ENCODE peak calls at places on chromosome 7, in five cellular contexts. One of them, this sample, is unnamed.

GRCh38 chr7:158474488-158474887 is 113.1 kb downstream of the PTPRN2 start:
- DNase-seq in transverse colon: no peak
- DNase-seq in GM23338: no peak
- DNase-seq in psoas muscle: no peak
- DNase-seq in Panc1: no peak
- DNase-seq in this sample: no peak

GRCh38 chr7:9958461-9958860 is 1015.2 kb upstream of the PHF14 start:
- DNase-seq in transverse colon: no peak
- DNase-seq in GM23338: no peak
- DNase-seq in psoas muscle: no peak
- DNase-seq in Panc1: no peak
- DNase-seq in this sample: no peak

GRCh38 chr7:131431289-131431688 is 103.6 kb downstream of the MKLN1 start:
- DNase-seq in transverse colon: peak; percentile 10
- DNase-seq in GM23338: no peak
- DNase-seq in psoas muscle: peak; percentile 29
- DNase-seq in Panc1: no peak
- DNase-seq in this sample: peak; percentile 38

GRCh38 chr7:133629696-133630095 is 376.8 kb downstream of the EXOC4 start:
- DNase-seq in transverse colon: no peak
- DNase-seq in GM23338: no peak
- DNase-seq in psoas muscle: no peak
- DNase-seq in Panc1: no peak
- DNase-seq in this sample: no peak

GRCh38 chr7:4706384-4707032 is 24.4 kb downstream of the FOXK1 start:
- DNase-seq in transverse colon: no peak
- DNase-seq in GM23338: peak; percentile 64
- DNase-seq in psoas muscle: no peak
- DNase-seq in Panc1: no peak
- DNase-seq in this sample: no peak

GRCh38 chr7:121449304-121449703 is 53.2 kb upstream of the FAM3C start:
- DNase-seq in transverse colon: no peak
- DNase-seq in GM23338: no peak
- DNase-seq in psoas muscle: no peak
- DNase-seq in Panc1: no peak
- DNase-seq in this sample: no peak

GRCh38 chr7:64876792-64877713 is 26.0 kb upstream of the ZNF273 start:
- DNase-seq in transverse colon: peak; percentile 44
- DNase-seq in GM23338: peak; percentile 91
- DNase-seq in psoas muscle: peak; percentile 68
- DNase-seq in Panc1: no peak
- DNase-seq in this sample: peak; percentile 55

GRCh38 chr7:158415316-158415715 is 172.3 kb downstream of the PTPRN2 start:
- DNase-seq in transverse colon: no peak
- DNase-seq in GM23338: no peak
- DNase-seq in psoas muscle: no peak
- DNase-seq in Panc1: no peak
- DNase-seq in this sample: no peak

GRCh38 chr7:29457141-29457561 is 106.5 kb upstream of the PRR15 start:
- DNase-seq in transverse colon: no peak
- DNase-seq in GM23338: no peak
- DNase-seq in psoas muscle: no peak
- DNase-seq in Panc1: no peak
- DNase-seq in this sample: no peak

GRCh38 chr7:137829337-137829992 is 17.3 kb downstream of the DGKI start:
- DNase-seq in transverse colon: no peak
- DNase-seq in GM23338: no peak
- DNase-seq in psoas muscle: no peak
- DNase-seq in Panc1: no peak
- DNase-seq in this sample: no peak

GRCh38 chr7:150332852-150333635 is 8.4 kb downstream of the RARRES2 start:
- DNase-seq in transverse colon: no peak
- DNase-seq in GM23338: no peak
- DNase-seq in psoas muscle: no peak
- DNase-seq in Panc1: no peak
- DNase-seq in this sample: no peak
- H3K27ac ChIP-seq in transverse colon: no peak overlapping the region
- H3K27ac ChIP-seq in GM23338: peak overlapping the region; percentile 39
- H3K27ac ChIP-seq in psoas muscle: no peak overlapping the region
- H3K27ac ChIP-seq in Panc1: no peak overlapping the region
- H3K27ac ChIP-seq in this sample: no peak overlapping the region

DNA sequence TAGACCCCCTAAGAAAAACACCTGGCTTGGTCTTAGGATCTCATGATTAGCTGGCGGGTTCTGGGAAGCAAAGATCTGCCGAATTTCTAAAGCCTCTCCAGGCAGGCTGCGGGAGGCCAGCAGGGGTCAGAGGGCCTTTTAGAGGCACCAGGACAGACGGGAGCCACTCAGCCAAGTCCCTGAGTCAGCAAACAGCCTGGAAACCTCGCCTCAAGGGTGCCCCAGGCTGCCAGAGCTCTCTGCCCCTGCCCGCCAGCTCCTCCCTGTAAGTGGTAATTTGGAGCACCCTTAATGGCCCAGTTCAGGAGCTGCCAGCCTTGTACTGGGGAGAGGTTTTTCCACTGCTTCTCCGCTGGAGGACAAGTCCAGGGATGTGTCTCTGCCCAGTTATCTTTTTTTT is 88.7 kb downstream of the HIP1 start:
- DNase-seq in transverse colon: no peak
- DNase-seq in GM23338: peak; percentile 72
- DNase-seq in psoas muscle: peak; percentile 19
- DNase-seq in Panc1: no peak
- DNase-seq in this sample: no peak
- H3K4me3 ChIP-seq in transverse colon: no peak overlapping the region
- H3K4me3 ChIP-seq in GM23338: no peak overlapping the region
- H3K4me3 ChIP-seq in psoas muscle: no peak overlapping the region
- H3K4me3 ChIP-seq in Panc1: no peak overlapping the region
- H3K4me3 ChIP-seq in this sample: no peak overlapping the region

DNA sequence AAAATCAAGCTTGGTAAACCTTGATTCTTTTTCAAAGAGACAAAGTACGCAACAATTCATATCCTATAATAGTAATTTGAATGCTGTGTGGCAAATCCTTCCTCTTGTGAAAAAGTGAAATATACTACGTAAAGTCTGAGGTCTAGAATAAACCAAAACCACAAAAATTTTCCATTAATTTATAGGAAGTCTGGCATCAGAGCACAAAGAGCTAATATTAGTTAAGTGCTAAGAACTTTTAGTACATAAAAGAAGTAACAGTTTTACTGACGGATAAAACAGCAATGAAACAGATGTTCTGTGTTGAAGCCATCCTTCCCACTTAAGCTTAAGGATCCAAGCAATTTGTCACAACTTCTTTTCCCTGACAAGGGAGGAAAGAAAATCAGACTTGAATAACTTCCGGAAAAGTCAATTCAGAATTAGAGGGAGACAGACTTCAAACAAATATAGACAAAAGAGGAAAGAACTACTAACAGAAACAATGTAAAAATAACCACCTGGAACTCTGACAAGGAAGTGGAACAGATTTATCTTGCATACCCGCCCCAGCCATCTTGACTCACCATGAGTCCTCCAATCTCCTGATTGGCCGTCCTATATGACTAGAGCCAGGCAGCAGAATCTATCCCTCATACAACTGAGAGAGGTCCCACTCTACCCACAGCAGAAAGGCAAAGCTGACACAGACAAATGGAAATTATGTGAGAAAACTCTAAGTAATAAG is 34.5 kb downstream of the RHEB start:
- DNase-seq in transverse colon: no peak
- DNase-seq in GM23338: no peak
- DNase-seq in psoas muscle: no peak
- DNase-seq in Panc1: no peak
- DNase-seq in this sample: no peak
- H3K27ac ChIP-seq in transverse colon: peak overlapping the region; percentile 35
- H3K27ac ChIP-seq in GM23338: no peak overlapping the region
- H3K27ac ChIP-seq in psoas muscle: peak overlapping the region; percentile 4
- H3K27ac ChIP-seq in Panc1: peak overlapping the region; percentile 34
- H3K27ac ChIP-seq in this sample: peak overlapping the region; percentile 26

GRCh38 chr7:972670-973309 is 2.6 kb downstream of the COX19 start:
- DNase-seq in transverse colon: no peak
- DNase-seq in GM23338: no peak
- DNase-seq in psoas muscle: no peak
- DNase-seq in Panc1: no peak
- DNase-seq in this sample: no peak

GRCh38 chr7:973312-973711 is 2.0 kb downstream of the COX19 start:
- DNase-seq in transverse colon: no peak
- DNase-seq in GM23338: no peak
- DNase-seq in psoas muscle: no peak
- DNase-seq in Panc1: no peak
- DNase-seq in this sample: no peak

GRCh38 chr7:974172-974571 is 1.2 kb downstream of the COX19 start:
- DNase-seq in transverse colon: no peak
- DNase-seq in GM23338: no peak
- DNase-seq in psoas muscle: no peak
- DNase-seq in Panc1: no peak
- DNase-seq in this sample: no peak

GRCh38 chr7:970744-971143 is 4.6 kb downstream of the COX19 start:
- DNase-seq in transverse colon: no peak
- DNase-seq in GM23338: no peak
- DNase-seq in psoas muscle: no peak
- DNase-seq in Panc1: no peak
- DNase-seq in this sample: no peak

GRCh38 chr7:972110-972509 is 3.2 kb downstream of the COX19 start:
- DNase-seq in transverse colon: no peak
- DNase-seq in GM23338: no peak
- DNase-seq in psoas muscle: no peak
- DNase-seq in Panc1: no peak
- DNase-seq in this sample: no peak
- H3K4me3 ChIP-seq in transverse colon: no peak overlapping the region
- H3K4me3 ChIP-seq in GM23338: no peak overlapping the region
- H3K4me3 ChIP-seq in psoas muscle: no peak overlapping the region
- H3K4me3 ChIP-seq in Panc1: no peak overlapping the region
- H3K4me3 ChIP-seq in this sample: no peak overlapping the region

GRCh38 chr7:36265720-36266119 is 112.7 kb downstream of the EEPD1 start:
- DNase-seq in transverse colon: no peak
- DNase-seq in GM23338: no peak
- DNase-seq in psoas muscle: no peak
- DNase-seq in Panc1: no peak
- DNase-seq in this sample: no peak
- H3K27ac ChIP-seq in transverse colon: peak overlapping the region; percentile 73
- H3K27ac ChIP-seq in GM23338: no peak overlapping the region
- H3K27ac ChIP-seq in psoas muscle: peak overlapping the region; percentile 11
- H3K27ac ChIP-seq in Panc1: peak overlapping the region; percentile 72
- H3K27ac ChIP-seq in this sample: peak overlapping the region; percentile 47

GRCh38 chr7:50309736-50310135 is 5.2 kb downstream of the IKZF1 start:
- DNase-seq in transverse colon: no peak
- DNase-seq in GM23338: no peak
- DNase-seq in psoas muscle: no peak
- DNase-seq in Panc1: no peak
- DNase-seq in this sample: no peak
- H3K4me3 ChIP-seq in transverse colon: no peak overlapping the region
- H3K4me3 ChIP-seq in GM23338: no peak overlapping the region
- H3K4me3 ChIP-seq in psoas muscle: no peak overlapping the region
- H3K4me3 ChIP-seq in Panc1: no peak overlapping the region
- H3K4me3 ChIP-seq in this sample: no peak overlapping the region

DNA sequence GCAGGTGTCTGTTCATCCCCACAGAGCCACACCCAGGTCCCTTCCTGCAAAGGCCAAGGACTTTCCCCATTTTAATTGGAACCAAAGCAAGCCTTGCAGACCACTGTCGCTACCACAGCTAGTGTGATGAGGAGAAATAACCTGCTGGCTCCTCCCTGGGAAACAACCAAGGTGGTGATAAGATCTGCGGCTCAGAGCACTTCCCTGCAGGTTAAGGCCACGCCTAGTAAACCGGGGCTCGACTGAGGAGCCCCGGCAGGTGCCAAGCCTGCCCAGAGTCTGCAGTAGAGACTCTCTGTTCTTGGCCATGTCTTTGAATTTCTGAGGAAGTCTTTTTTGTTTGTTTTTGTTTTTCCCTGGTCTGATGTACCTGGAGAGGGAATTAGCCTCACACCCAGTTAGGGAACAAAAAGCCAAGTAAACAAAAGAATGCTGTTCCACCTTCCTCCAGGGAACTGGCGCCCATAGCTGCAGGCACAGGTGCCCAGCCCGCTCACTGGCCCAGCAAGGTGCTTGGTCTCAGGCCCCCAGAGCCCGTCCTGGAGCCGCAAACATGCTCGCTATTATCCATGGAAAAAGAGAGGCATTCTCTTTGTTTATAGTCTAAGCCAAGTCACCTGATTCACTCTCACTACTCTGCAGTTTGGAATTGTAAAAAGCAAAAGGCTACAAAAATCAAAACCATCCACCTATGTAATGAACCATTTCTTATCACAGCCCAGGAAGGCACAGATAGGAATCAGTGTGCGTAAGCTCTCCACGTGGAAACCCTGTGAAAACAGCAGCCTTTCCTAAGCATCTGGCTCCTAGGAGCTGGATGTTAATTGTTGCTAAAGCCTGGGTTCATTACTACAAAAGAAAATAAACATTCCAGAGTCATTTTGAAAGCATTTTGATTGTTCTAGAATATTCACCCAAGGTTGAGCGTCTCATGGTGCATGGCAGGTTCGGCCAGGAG is 2.7 kb downstream of the GPR146 start:
- DNase-seq in transverse colon: peak; percentile 59
- DNase-seq in GM23338: no peak
- DNase-seq in psoas muscle: no peak
- DNase-seq in Panc1: no peak
- DNase-seq in this sample: no peak
- H3K27ac ChIP-seq in transverse colon: peak overlapping the region; percentile 55
- H3K27ac ChIP-seq in GM23338: no peak overlapping the region
- H3K27ac ChIP-seq in psoas muscle: no peak overlapping the region
- H3K27ac ChIP-seq in Panc1: no peak overlapping the region
- H3K27ac ChIP-seq in this sample: peak overlapping the region; percentile 12

DNA sequence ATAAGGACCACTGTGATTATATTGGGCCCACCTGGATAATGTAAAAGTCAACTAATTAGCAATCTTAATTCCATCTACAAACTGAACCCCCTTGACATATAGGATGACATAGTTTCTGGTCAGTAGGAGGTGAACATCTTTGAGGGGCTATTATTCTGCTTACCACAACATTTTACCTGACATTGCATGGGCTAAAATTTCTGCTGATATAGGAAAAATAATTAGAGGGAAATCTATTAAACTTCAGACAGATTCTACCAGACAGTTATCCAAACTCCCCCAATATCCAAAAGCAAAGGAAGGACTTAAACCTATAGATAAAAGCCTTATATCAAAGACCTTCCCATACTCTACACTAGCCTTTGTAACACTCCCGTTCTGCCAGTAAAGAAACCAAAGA is 443.6 kb downstream of the GRM8 start:
- DNase-seq in transverse colon: no peak
- DNase-seq in GM23338: no peak
- DNase-seq in psoas muscle: no peak
- DNase-seq in Panc1: no peak
- DNase-seq in this sample: no peak
- H3K4me3 ChIP-seq in transverse colon: no peak overlapping the region
- H3K4me3 ChIP-seq in GM23338: no peak overlapping the region
- H3K4me3 ChIP-seq in psoas muscle: no peak overlapping the region
- H3K4me3 ChIP-seq in Panc1: no peak overlapping the region
- H3K4me3 ChIP-seq in this sample: no peak overlapping the region

This sample was measured in left ventricle myocardium inferior.